ENCODE peak calls at places on chromosomes 1 and 21, in six cellular contexts. O, W, C, K, P and Z are unnamed samples.

GRCh38 chr1:88877382-88877825 is 14.0 kb downstream of the GTF2B start:
- DNase-seq in O (no peak), W (no peak), C (no peak), K (no peak), P (no peak), Z (peak; percentile 61)

GRCh38 chr1:94675373-94675772 is 133.8 kb upstream of the F3 start:
- DNase-seq in O (no peak), W (no peak), C (no peak), K (no peak), P (no peak), Z (no peak)

GRCh38 chr1:200305806-200306205 is 104.0 kb downstream of the ZNF281 start:
- DNase-seq in O (no peak), W (peak; percentile 48), C (no peak), K (no peak), P (no peak), Z (no peak)

GRCh38 chr1:87151500-87152421 is 176.9 kb upstream of the LMO4 start:
- DNase-seq in O (peak; percentile 91), W (peak; percentile 98), C (peak; percentile 81), K (peak; percentile 27), P (peak; percentile 72), Z (peak; percentile 52)

GRCh38 chr1:167093863-167094516 is at the start of gene STYXL2:
- DNase-seq in O (no peak), W (no peak), C (no peak), K (no peak), P (no peak), Z (no peak)

GRCh38 chr1:20279507-20279906 is 11.2 kb upstream of the VWA5B1 start:
- DNase-seq in O (no peak), W (no peak), C (no peak), K (no peak), P (no peak), Z (peak; percentile 54)

GRCh38 chr1:108009603-108010195 is 44.7 kb upstream of the VAV3 start:
- DNase-seq in O (no peak), W (peak; percentile 44), C (no peak), K (no peak), P (no peak), Z (peak; percentile 56)

GRCh38 chr1:171740987-171741871 is 636 bp downstream of the VAMP4 start:
- DNase-seq in O (peak; percentile 88), W (peak; percentile 71), C (peak; percentile 66), K (peak; percentile 51), P (peak; percentile 44), Z (peak; percentile 35)

GRCh38 chr1:41232305-41232704 is 9.8 kb downstream of the SCMH1 start:
- DNase-seq in O (no peak), W (no peak), C (no peak), K (no peak), P (no peak), Z (no peak)

GRCh38 chr1:174999926-175000696 is at the start of gene CACYBP:
- DNase-seq in O (peak; percentile 90), W (peak; percentile 66), C (peak; percentile 81), K (peak; percentile 44), P (peak; percentile 61), Z (peak; percentile 30)

GRCh38 chr1:230509281-230509977 is 83.3 kb upstream of the PGBD5 start:
- DNase-seq in O (no peak), W (no peak), C (no peak), K (no peak), P (no peak), Z (peak; percentile 69)

GRCh38 chr1:162939035-162939434 is 78.1 kb upstream of the CCDC190 start:
- DNase-seq in O (no peak), W (peak; percentile 40), C (no peak), K (no peak), P (no peak), Z (no peak)

GRCh38 chr1:178168535-178168934 is 74.6 kb downstream of the RASAL2 start:
- DNase-seq in O (no peak), W (no peak), C (no peak), K (no peak), P (no peak), Z (peak; percentile 55)

GRCh38 chr21:35352066-35352770 is 303.1 kb upstream of the RUNX1 start:
- DNase-seq in O (no peak), W (no peak), C (no peak), K (peak; percentile 30), P (no peak), Z (peak; percentile 84)